ENCODE peak calls at places on chromosomes 16 and 17, in six cellular contexts. L, V, D, H, N and T are unnamed samples.
A peak's percentile ranks its signal among the peaks of the same experiment; 100 is the strongest.

GRCh38 chr17:77374170-77374936 is 233.6 kb downstream of the SEC14L1 start:
- DNase-seq in L (peak; percentile 88), V (peak; percentile 67), D (peak; percentile 77), H (peak; percentile 96), N (no peak), T (no peak)

GRCh38 chr16:51394401-51394800 is 243.3 kb upstream of the SALL1 start:
- DNase-seq in L (no peak), V (no peak), D (no peak), H (no peak), N (no peak), T (no peak)

GRCh38 chr17:13182854-13183253 is 165.0 kb upstream of the ELAC2 start:
- DNase-seq in L (no peak), V (no peak), D (no peak), H (no peak), N (no peak), T (no peak)

GRCh38 chr16:57092786-57093301 is 461 bp downstream of the CPNE2 start:
- DNase-seq in L (peak; percentile 69), V (peak; percentile 34), D (no peak), H (peak; percentile 66), N (no peak), T (no peak)

GRCh38 chr16:6483634-6484033 is 849.0 kb upstream of the RBFOX1 start:
- DNase-seq in L (no peak), V (no peak), D (no peak), H (peak; percentile 82), N (no peak), T (no peak)

GRCh38 chr17:74924250-74924948 is at the start of gene OTOP2:
- DNase-seq in L (no peak), V (no peak), D (no peak), H (peak; percentile 38), N (no peak), T (no peak)

GRCh38 chr16:15682105-15682570 is 32.1 kb downstream of the NDE1 start:
- DNase-seq in L (no peak), V (no peak), D (peak; percentile 56), H (peak; percentile 26), N (no peak), T (peak; percentile 45)

GRCh38 chr16:65767125-65767524 is 599.4 kb upstream of the CDH5 start:
- DNase-seq in L (no peak), V (no peak), D (no peak), H (peak; percentile 71), N (no peak), T (no peak)

GRCh38 chr17:9121186-9121820 is 100.0 kb downstream of the NTN1 start:
- DNase-seq in L (no peak), V (no peak), D (no peak), H (no peak), N (no peak), T (no peak)

GRCh38 chr17:9124554-9124935 is 103.2 kb downstream of the NTN1 start:
- DNase-seq in L (no peak), V (no peak), D (no peak), H (no peak), N (no peak), T (no peak)

GRCh38 chr17:9123594-9124553 is 102.6 kb downstream of the NTN1 start:
- DNase-seq in L (no peak), V (no peak), D (no peak), H (no peak), N (no peak), T (no peak)

GRCh38 chr17:9116861-9117568 is 95.7 kb downstream of the NTN1 start:
- DNase-seq in L (no peak), V (no peak), D (no peak), H (no peak), N (no peak), T (no peak)

GRCh38 chr17:9120471-9120870 is 99.2 kb downstream of the NTN1 start:
- DNase-seq in L (no peak), V (no peak), D (no peak), H (peak; percentile 45), N (no peak), T (no peak)
- TF ChIP-seq CTCF in L (no peak), V (no peak), D (peak; percentile 7), H (peak; percentile 63), N (no peak), T (no peak)

DNA sequence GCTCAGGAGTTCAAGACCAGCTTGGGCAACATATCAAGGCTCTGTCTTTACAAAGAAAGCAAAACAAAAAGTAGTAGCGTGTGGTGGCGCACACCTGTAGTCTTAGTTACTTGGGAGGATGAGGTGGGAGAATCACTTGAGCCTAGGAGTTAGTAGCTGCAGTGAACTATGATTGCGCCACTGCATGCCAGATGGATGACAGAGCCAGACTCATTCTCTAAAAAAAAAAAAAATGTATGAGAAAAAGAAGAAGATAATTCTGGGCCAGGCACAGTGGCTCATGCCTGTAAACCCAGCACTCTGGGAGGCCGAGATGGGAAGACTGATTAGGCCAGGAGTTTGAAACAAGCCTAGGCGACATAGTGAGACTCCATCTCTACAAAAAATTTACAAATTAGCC is 28.5 kb downstream of the STAT5B start:
- DNase-seq in L (no peak), V (no peak), D (peak; percentile 55), H (no peak), N (no peak), T (peak; percentile 39)
- H3K4me1 ChIP-seq in L (no peaks in the 10 kb centered on the region), V (no peaks in the 10 kb centered on the region), D (peaks cover 21% of the 10 kb centered on the region), H (peaks cover 15% of the 10 kb centered on the region), N (peaks cover 67% of the 10 kb centered on the region), T (peaks cover 6% of the 10 kb centered on the region)

GRCh38 chr17:82365586-82366295 is 5.8 kb upstream of the UTS2R start:
- DNase-seq in L (no peak), V (no peak), D (no peak), H (no peak), N (no peak), T (no peak)

GRCh38 chr17:82370471-82371332 is 863 bp upstream of the UTS2R start:
- DNase-seq in L (no peak), V (no peak), D (no peak), H (no peak), N (no peak), T (no peak)

GRCh38 chr17:82366749-82367148 is 4.8 kb upstream of the UTS2R start:
- DNase-seq in L (no peak), V (no peak), D (no peak), H (no peak), N (no peak), T (no peak)

GRCh38 chr17:82369211-82369610 is 2.4 kb upstream of the UTS2R start:
- DNase-seq in L (no peak), V (no peak), D (no peak), H (no peak), N (no peak), T (no peak)

GRCh38 chr17:82367724-82368524 is 3.6 kb upstream of the UTS2R start:
- DNase-seq in L (no peak), V (no peak), D (no peak), H (no peak), N (no peak), T (no peak)
- H3K27me3 ChIP-seq in L (peaks cover 7% of the 10 kb centered on the region), V (peaks cover 14% of the 10 kb centered on the region), D (peaks cover 32% of the 10 kb centered on the region), H (peaks cover 39% of the 10 kb centered on the region), N (peaks cover 6% of the 10 kb centered on the region), T (peaks cover 70% of the 10 kb centered on the region)

GRCh38 chr16:600781-601180 is 10.9 kb downstream of the RAB40C start:
- DNase-seq in L (no peak), V (no peak), D (no peak), H (peak; percentile 50), N (no peak), T (no peak)
- TF ChIP-seq CTCF in L (peak; percentile 6), V (no peak), D (peak; percentile 12), H (peak; percentile 47), N (no peak), T (peak; percentile 55)

GRCh38 chr16:72664480-72665408 is 383.2 kb downstream of the ZFHX3 start:
- DNase-seq in L (peak; percentile 97), V (peak; percentile 97), D (peak; percentile 98), H (peak; percentile 99), N (peak; percentile 76), T (peak; percentile 96)
- H3K4me1 ChIP-seq in L (no peaks in the 10 kb centered on the region), V (no peaks in the 10 kb centered on the region), D (no peaks in the 10 kb centered on the region), H (peaks cover 10% of the 10 kb centered on the region), N (peaks cover 20% of the 10 kb centered on the region), T (peaks cover 8% of the 10 kb centered on the region)

DNA sequence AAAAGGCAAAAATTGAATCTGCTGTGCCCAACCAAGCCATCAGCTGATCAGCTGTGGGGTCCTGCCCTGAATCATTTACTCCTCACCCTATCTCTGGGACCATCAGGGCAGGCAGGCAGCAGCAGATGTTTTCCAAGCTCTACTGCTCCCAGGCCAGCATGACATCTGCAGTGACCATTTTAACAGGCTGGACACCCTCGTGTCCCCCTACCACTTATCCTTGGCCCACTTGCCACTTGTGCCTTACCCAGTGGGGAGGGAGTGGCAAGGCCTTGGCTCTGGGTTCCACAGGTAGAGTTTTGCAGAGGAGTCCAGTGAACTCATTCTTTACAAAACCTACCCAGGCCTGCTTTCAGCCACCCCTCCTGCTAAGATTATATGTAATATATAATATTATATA is 12.0 kb upstream of the CA4 start:
- DNase-seq in L (peak; percentile 15), V (no peak), D (no peak), H (no peak), N (no peak), T (no peak)
- H3K27me3 ChIP-seq in L (peaks cover 8% of the 10 kb centered on the region), V (peaks cover 17% of the 10 kb centered on the region), D (peaks cover 34% of the 10 kb centered on the region), H (peaks cover 64% of the 10 kb centered on the region), N (peaks cover 23% of the 10 kb centered on the region), T (peaks cover 61% of the 10 kb centered on the region)

DNA sequence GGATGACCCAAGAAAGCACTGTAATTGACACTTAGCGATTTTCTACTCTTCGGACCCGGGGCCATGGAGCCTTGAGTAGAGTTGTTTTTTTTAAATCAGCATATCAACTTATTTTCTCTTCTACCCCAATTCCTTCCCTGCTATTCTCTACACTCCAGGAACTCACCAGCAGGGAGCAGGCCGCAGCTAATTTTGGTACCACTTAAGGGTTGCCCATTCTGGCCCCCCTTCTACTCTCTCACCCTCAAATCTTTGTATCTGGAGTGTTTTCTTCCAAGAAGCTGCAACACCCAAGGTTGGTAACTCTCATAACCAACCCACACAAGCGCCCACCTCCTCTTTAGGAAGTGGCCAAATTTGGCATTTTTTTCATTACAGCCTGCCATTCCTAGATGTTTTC is 5.5 kb upstream of the ERAL1 start:
- DNase-seq in L (no peak), V (no peak), D (no peak), H (no peak), N (no peak), T (no peak)
- TF ChIP-seq CTCF in L (no peak), V (no peak), D (no peak), H (no peak), N (no peak), T (peak; percentile 39)

GRCh38 chr16:74492976-74493375 is 71.7 kb upstream of the CLEC18B start:
- DNase-seq in L (no peak), V (no peak), D (no peak), H (no peak), N (no peak), T (no peak)
- H3K4me1 ChIP-seq in L (no peaks in the 10 kb centered on the region), V (no peaks in the 10 kb centered on the region), D (no peaks in the 10 kb centered on the region), H (peaks cover 5% of the 10 kb centered on the region), N (peaks cover 3% of the 10 kb centered on the region), T (no peaks in the 10 kb centered on the region)

GRCh38 chr17:40799859-40800258 is at the start of gene KRT28:
- DNase-seq in L (no peak), V (no peak), D (no peak), H (no peak), N (no peak), T (no peak)
- H3K27me3 ChIP-seq in L (no peaks in the 10 kb centered on the region), V (no peaks in the 10 kb centered on the region), D (peaks cover 41% of the 10 kb centered on the region), H (peaks cover 60% of the 10 kb centered on the region), N (no peaks in the 10 kb centered on the region), T (peaks cover 24% of the 10 kb centered on the region)